ENCODE peak calls at places on chromosomes 5 and 9, in four cellular contexts. H, R, Y and J are unnamed samples.

GRCh38 chr9:137212520-137212919 is 7.0 kb downstream of the NDOR1 start:
- DNase-seq in Y (no peak), H (no peak), R (no peak), J (no peak)

GRCh38 chr5:123951204-123951977 is 439.4 kb downstream of the CSNK1G3 start:
- DNase-seq in H (no peak), Y (no peak), R (peak), J (peak)

GRCh38 chr5:35332551-35332950 is 102.3 kb upstream of the PRLR start:
- DNase-seq in R (no peak), H (no peak), Y (no peak), J (no peak)

GRCh38 chr9:12680757-12681156 is 12.4 kb upstream of the TYRP1 start:
- DNase-seq in H (no peak), Y (no peak), R (no peak), J (no peak)

GRCh38 chr5:42840842-42841574 is 29.3 kb upstream of the SELENOP start:
- DNase-seq in H (no peak), Y (no peak), R (no peak), J (no peak)

GRCh38 chr5:74608754-74609576 is 31.6 kb downstream of the ENC1 start:
- DNase-seq in R (no peak), Y (no peak), H (no peak), J (no peak)

GRCh38 chr5:150263801-150264621 is 25.6 kb downstream of the CAMK2A start:
- DNase-seq in Y (peak), H (peak), R (peak), J (peak)

GRCh38 chr9:35028341-35028740 is 38.8 kb downstream of the DNAJB5 start:
- DNase-seq in H (no peak), R (no peak), Y (no peak), J (no peak)

GRCh38 chr9:4160284-4160683 is 139.6 kb downstream of the GLIS3 start:
- DNase-seq in H (no peak), Y (no peak), R (no peak), J (no peak)

GRCh38 chr5:32449216-32449721 is 4.7 kb upstream of the ZFR start:
- DNase-seq in H (no peak), R (no peak), Y (no peak), J (no peak)

GRCh38 chr9:115590016-115590415 is 472.1 kb upstream of the TNC start:
- DNase-seq in Y (peak), R (peak), H (no peak), J (peak)

GRCh38 chr5:154358410-154359221 is 87.2 kb upstream of the SAP30L start:
- DNase-seq in Y (no peak), R (no peak), H (no peak), J (no peak)

GRCh38 chr9:2159521-2160417 is 144.6 kb downstream of the SMARCA2 start:
- DNase-seq in H (no peak), R (no peak), Y (no peak), J (no peak)

GRCh38 chr9:121171236-121171635 is 30.4 kb downstream of the RAB14 start:
- DNase-seq in H (no peak), R (no peak), Y (no peak), J (no peak)

GRCh38 chr9:2153599-2154217 is 138.6 kb downstream of the SMARCA2 start:
- DNase-seq in Y (no peak), R (no peak), H (no peak), J (no peak)

GRCh38 chr9:105299190-105299854 is 54.9 kb downstream of the SLC44A1 start:
- DNase-seq in H (no peak), Y (peak), R (no peak), J (peak)

GRCh38 chr9:123058834-123059233 is 25.4 kb downstream of the GPR21 start:
- DNase-seq in H (no peak), R (no peak), Y (no peak), J (peak)

GRCh38 chr5:168364151-168364661 is 72.8 kb downstream of the WWC1 start:
- DNase-seq in H (no peak), R (peak), Y (no peak), J (no peak)

GRCh38 chr5:78690593-78690972 is 42.0 kb upstream of the LHFPL2 start:
- DNase-seq in Y (no peak), H (no peak), R (no peak), J (no peak)

GRCh38 chr9:133727876-133728441 is 10.2 kb downstream of the SARDH start:
- DNase-seq in R (no peak), H (no peak), Y (no peak), J (no peak)

GRCh38 chr5:137696481-137696880 is 39.4 kb downstream of the KLHL3 start:
- DNase-seq in H (no peak), Y (no peak), R (no peak), J (no peak)

GRCh38 chr9:28342815-28343338 is 769.6 kb upstream of the C9orf72 start:
- DNase-seq in Y (no peak), R (no peak), H (no peak), J (no peak)

GRCh38 chr9:17018001-17018491 is 116.8 kb upstream of the CNTLN start:
- DNase-seq in R (no peak), H (no peak), Y (no peak), J (no peak)

GRCh38 chr5:136518174-136518573 is 152.8 kb upstream of the TRPC7 start:
- DNase-seq in H (no peak), Y (no peak), R (no peak), J (no peak)

GRCh38 chr5:79728396-79728795 is 38.8 kb downstream of the CMYA5 start:
- DNase-seq in Y (no peak), H (no peak), R (no peak), J (no peak)

GRCh38 chr5:79727722-79728355 is 38.2 kb downstream of the CMYA5 start:
- DNase-seq in R (no peak), H (no peak), Y (no peak), J (no peak)

DNA sequence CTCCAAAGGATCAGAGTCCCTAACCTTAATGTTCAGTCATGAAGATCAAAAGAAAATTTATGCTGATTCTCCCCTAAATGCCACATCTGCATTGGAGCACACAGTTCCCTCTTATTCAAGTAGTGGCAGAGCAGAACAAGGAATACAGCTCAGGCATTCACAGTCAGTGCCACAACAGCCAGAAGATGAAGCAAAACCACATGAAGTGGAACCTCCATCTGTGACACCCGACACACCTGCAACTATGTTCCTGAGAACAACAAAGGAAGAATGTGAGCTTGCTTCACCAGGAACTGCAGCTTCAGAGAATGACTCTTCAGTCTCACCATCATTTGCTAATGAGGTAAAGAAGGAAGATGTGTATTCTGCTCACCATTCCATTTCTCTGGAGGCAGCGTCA is 40.0 kb downstream of the CMYA5 start:
- DNase-seq in R (no peak), H (no peak), Y (no peak), J (no peak)
- H3K27ac ChIP-seq in R (no peak), H (no peak), Y (no peak), J (no peak)

DNA sequence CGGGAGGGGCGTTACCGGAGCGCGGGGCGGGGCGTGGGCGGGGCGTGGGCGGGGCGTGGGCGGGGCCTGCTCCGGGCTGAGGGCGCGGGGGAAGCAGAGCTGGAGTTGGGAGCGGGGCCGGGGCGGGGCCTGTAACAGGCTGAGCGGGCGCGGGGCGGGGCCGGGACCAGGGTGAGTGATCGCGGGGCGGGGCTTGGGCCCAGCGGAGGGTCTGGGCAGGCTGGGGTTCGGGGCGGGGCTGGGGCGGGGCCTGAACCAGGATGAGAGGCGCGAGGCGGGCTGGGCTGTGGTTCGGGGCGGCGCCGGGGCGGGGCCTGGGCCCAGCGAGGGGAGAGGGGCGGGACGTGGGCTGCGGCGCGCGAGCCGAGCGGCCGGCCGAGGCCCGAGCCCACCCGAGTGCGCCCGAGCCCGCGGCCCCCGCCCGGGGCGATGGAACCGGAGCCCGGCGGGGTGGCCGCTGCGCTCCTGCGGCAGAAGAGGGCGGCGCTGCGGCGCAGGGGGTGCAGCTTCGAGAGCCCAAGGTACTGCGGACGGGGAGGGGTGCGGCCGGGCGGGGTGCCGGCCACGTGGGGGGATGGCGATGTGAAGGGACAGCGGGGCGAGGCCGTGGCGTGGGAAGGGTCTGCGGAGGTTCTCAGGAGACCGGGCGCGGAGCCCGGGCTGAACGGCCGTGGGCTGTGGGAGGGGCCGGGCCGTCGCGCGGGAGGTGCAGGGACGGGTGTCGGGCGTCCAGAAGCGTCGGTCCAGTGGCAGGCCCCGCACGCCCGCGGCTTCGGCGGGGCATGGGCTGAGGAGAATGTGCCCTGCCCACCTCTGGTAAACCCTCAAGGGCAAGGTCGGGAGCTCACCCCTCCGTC is 39.5 kb upstream of the GARNL3 start:
- DNase-seq in Y (peak), R (no peak), H (peak), J (no peak)
- H3K27ac ChIP-seq in Y (peak), R (no peak), H (peak), J (no peak)

DNA sequence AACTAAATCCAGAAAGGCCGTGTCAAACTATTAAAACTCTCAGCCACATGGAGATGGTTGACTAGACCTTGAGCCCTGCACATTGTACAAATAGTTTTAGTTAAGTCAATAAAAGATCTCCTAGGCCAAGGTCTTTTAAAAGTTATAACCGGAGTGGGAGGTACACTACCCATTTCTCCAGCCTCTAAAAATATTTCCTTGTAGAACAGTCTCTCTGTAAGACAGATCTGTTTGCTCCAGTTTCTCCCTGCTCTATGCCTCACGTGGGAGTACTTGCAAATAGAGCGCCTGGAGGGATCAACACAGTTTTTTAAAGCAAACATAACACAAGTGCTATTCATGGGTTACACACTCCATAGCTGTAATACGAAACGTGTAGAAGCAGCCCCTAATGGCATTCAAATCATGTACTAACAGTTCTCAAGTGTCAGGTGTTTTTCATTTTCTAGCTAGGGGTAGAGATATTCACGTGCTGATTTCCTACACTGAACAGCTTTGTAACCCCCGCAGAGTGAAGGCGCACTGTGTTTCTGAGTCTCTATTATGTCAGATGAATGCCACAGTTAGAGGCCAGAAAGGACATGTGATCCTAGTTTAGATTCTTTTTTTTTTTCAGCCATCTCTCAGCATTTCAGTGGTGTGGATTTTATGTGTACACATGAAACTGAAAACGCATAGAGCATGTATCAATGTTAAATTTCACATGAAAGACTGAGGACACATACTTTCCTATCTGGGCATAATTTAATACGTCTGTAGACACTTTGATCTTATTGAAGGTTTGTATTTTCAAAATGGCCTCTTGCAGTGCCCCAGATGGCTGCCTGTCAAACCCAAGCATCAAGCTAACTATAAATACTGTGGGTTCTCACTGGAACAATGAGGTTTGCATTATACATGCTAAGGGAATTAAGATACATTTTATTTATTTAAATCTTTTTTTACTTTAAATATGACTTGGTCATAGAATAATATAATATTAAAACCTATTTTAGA is 703.2 kb upstream of the GRAMD2B start:
- DNase-seq in Y (no peak), R (no peak), H (no peak), J (peak)
- H3K27ac ChIP-seq in Y (no peak), R (no peak), H (peak), J (no peak)

DNA sequence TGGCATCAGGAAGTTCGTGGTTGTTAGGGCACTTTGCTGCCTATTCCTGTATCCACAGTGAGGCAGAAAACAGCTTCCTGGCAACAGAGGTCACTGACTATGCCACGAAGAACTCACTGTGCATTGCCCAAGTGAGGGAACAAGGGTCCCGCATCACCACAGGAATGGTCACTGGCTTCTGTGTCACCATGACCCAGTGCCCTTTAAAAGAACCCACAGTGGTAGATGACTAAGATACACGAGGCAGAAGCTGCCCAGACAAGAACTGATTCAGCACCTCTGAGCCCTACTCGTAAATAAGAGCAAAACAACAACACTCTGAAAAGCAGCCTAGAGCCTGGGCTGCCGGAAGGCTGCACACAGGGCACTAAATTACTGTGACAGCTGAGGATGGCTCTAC is 236.6 kb upstream of the RASEF start:
- DNase-seq in H (peak), R (no peak), Y (peak), J (peak)
- H3K27ac ChIP-seq in H (no peak), R (no peak), Y (peak), J (no peak)

GRCh38 chr9:78291240-78291915 is 5.5 kb upstream of the PSAT1 start:
- DNase-seq in Y (no peak), R (no peak), H (no peak), J (no peak)
- H3K27ac ChIP-seq in Y (no peak), R (no peak), H (no peak), J (no peak)

DNA sequence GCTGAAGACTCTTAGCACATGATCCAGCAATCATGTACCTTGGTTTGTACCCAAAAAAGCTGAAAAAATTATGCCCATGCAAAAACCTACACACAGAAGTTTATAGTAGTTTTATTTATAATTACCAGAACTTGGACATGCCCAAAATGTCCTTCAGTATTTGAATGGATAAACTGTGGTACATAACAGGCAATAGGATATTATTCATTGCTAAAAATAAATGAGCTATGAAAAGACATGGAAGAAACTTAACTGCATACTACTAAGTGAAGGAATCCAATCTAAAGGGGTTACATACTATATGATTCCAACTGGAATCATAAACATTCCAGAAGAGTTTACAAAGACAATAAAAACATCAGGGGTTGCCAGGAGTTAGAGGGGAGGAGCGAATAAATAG is 25.6 kb downstream of the FBXL17 start:
- DNase-seq in H (no peak), Y (no peak), R (no peak), J (no peak)
- H3K27ac ChIP-seq in H (no peak), Y (no peak), R (no peak), J (no peak)

DNA sequence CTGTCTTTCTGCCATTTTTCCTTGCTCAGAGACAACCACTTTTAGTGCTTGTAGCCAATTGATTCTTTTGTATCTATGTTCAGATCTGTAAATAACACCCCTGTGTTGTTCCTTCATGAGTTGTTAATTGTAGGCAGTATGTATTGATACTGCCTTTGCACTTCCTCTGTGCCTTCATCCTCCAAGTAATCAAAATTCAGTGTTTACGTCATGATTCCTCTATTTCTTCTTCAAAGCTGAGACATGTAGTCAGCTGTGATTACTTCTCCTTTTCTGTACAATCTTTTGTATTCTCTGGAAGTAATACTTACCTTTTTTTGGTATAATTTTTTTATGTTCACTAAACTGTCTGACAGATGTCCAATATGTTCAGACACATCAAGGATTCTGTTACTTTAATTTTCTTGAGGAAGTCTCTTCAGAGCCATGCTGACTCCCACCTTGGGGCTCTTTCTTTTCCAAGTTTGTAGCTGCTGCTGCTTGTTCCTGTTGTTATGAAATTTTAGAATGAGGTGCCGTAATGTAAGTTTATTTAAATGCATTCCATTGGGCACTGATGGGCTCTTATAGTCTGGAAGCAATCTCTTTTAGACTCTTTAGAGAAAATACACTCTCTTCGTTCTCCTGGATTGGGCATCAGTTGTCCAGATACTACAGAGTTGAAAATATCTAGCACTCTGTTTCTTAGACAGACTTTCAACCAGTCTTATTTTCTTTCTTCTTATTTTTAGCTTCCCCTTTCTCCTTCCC is 30.5 kb upstream of the LRRC70 start:
- DNase-seq in R (no peak), H (no peak), Y (no peak), J (no peak)
- H3K27ac ChIP-seq in R (no peak), H (no peak), Y (no peak), J (no peak)

DNA sequence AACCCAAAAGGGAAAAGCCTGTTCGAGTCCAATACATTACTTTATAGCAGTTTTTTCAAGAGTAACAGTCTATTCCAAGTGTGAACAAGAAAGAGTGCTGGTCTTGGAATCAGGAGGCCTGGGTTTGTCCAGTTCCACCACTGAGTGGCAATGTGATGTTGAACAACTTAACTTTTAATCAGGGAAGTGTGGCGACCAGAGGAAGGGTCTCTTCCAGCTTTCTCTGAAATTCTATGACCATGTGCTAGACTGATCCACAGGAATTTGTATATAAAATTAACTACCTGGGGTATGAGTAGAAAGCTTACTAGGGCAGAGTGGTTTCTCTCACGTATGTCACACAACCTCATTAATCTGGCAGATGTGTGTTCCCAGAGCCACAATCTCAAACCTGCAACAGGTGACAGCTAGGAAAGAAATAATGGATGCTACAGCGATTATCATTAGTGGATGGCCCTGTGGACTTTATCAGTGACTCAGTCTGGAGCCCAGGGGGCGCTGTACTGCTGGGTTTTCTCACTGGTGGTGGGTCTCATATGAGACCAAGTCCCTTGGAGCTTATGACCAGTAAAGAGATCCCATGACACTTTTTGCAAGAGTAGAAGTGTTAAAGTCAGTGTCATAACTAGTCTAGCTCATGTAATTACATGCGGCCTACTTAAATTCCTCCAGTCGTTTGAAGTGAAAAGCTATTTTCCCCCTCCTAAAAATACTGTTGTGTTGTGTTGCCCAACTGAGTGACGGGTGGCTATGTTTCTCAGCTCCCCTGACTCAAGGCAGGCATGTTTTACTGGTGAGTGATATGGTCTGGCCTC is 116.5 kb downstream of the GDNF start:
- DNase-seq in Y (no peak), R (no peak), H (no peak), J (no peak)
- H3K27ac ChIP-seq in Y (no peak), R (peak), H (no peak), J (no peak)